ENCODE peak calls at places on chromosomes 5 and 9, in eight cellular contexts. One of them, this sample, is unnamed.
A peak's percentile ranks its signal among the peaks of the same experiment; 100 is the strongest.

GRCh38 chr9:128636024-128636390 is 20.6 kb downstream of the DYNC2I2 start:
- DNase-seq in activated effector memory CD4-positive, alpha-beta T cell treated with Interleukin-2 at 50 U/mL for 16 hours: no peak
- DNase-seq in tibial artery: peak; percentile 78
- DNase-seq in lower lobe of right lung: peak; percentile 88
- DNase-seq in GM23248: peak; percentile 34
- DNase-seq in HCT116: no peak
- DNase-seq in OCI-M1: no peak
- DNase-seq in NCI-H1092 treated with DMSO at 0.1 percent for 48 hours: peak; percentile 55
- DNase-seq in this sample: peak; percentile 86

GRCh38 chr5:111863801-111864200 is 106.8 kb upstream of the NREP start:
- DNase-seq in activated effector memory CD4-positive, alpha-beta T cell treated with Interleukin-2 at 50 U/mL for 16 hours: no peak
- DNase-seq in tibial artery: no peak
- DNase-seq in lower lobe of right lung: no peak
- DNase-seq in GM23248: peak; percentile 51
- DNase-seq in HCT116: no peak
- DNase-seq in OCI-M1: no peak
- DNase-seq in NCI-H1092 treated with DMSO at 0.1 percent for 48 hours: no peak
- DNase-seq in this sample: no peak

GRCh38 chr5:151912360-151912759 is 12.3 kb downstream of the GLRA1 start:
- DNase-seq in activated effector memory CD4-positive, alpha-beta T cell treated with Interleukin-2 at 50 U/mL for 16 hours: no peak
- DNase-seq in tibial artery: no peak
- DNase-seq in lower lobe of right lung: no peak
- DNase-seq in GM23248: no peak
- DNase-seq in HCT116: no peak
- DNase-seq in OCI-M1: no peak
- DNase-seq in NCI-H1092 treated with DMSO at 0.1 percent for 48 hours: no peak
- DNase-seq in this sample: no peak

GRCh38 chr5:167906209-167906853 is 385.1 kb upstream of the WWC1 start:
- DNase-seq in activated effector memory CD4-positive, alpha-beta T cell treated with Interleukin-2 at 50 U/mL for 16 hours: no peak
- DNase-seq in tibial artery: no peak
- DNase-seq in lower lobe of right lung: no peak
- DNase-seq in GM23248: no peak
- DNase-seq in HCT116: no peak
- DNase-seq in OCI-M1: no peak
- DNase-seq in NCI-H1092 treated with DMSO at 0.1 percent for 48 hours: no peak
- DNase-seq in this sample: no peak

GRCh38 chr9:82553654-82554366 is 509.1 kb downstream of the RASEF start:
- DNase-seq in activated effector memory CD4-positive, alpha-beta T cell treated with Interleukin-2 at 50 U/mL for 16 hours: no peak
- DNase-seq in tibial artery: no peak
- DNase-seq in lower lobe of right lung: no peak
- DNase-seq in GM23248: peak; percentile 23
- DNase-seq in HCT116: no peak
- DNase-seq in OCI-M1: no peak
- DNase-seq in NCI-H1092 treated with DMSO at 0.1 percent for 48 hours: no peak
- DNase-seq in this sample: no peak

GRCh38 chr5:142769251-142769792 is 855 bp upstream of the ARHGAP26 start:
- DNase-seq in activated effector memory CD4-positive, alpha-beta T cell treated with Interleukin-2 at 50 U/mL for 16 hours: no peak
- DNase-seq in tibial artery: no peak
- DNase-seq in lower lobe of right lung: no peak
- DNase-seq in GM23248: peak; percentile 58
- DNase-seq in HCT116: no peak
- DNase-seq in OCI-M1: peak; percentile 46
- DNase-seq in NCI-H1092 treated with DMSO at 0.1 percent for 48 hours: no peak
- DNase-seq in this sample: peak; percentile 37

GRCh38 chr5:170737591-170737990 is 45.9 kb upstream of the GABRP start:
- DNase-seq in activated effector memory CD4-positive, alpha-beta T cell treated with Interleukin-2 at 50 U/mL for 16 hours: no peak
- DNase-seq in tibial artery: no peak
- DNase-seq in lower lobe of right lung: no peak
- DNase-seq in GM23248: no peak
- DNase-seq in HCT116: no peak
- DNase-seq in OCI-M1: no peak
- DNase-seq in NCI-H1092 treated with DMSO at 0.1 percent for 48 hours: no peak
- DNase-seq in this sample: no peak

GRCh38 chr5:132408965-132409364 is 39.5 kb downstream of the SLC22A5 start:
- DNase-seq in activated effector memory CD4-positive, alpha-beta T cell treated with Interleukin-2 at 50 U/mL for 16 hours: no peak
- DNase-seq in tibial artery: no peak
- DNase-seq in lower lobe of right lung: no peak
- DNase-seq in GM23248: no peak
- DNase-seq in HCT116: no peak
- DNase-seq in OCI-M1: no peak
- DNase-seq in NCI-H1092 treated with DMSO at 0.1 percent for 48 hours: no peak
- DNase-seq in this sample: no peak

GRCh38 chr9:77486463-77486862 is 161.7 kb downstream of the GNA14 start:
- DNase-seq in activated effector memory CD4-positive, alpha-beta T cell treated with Interleukin-2 at 50 U/mL for 16 hours: no peak
- DNase-seq in tibial artery: no peak
- DNase-seq in lower lobe of right lung: no peak
- DNase-seq in GM23248: no peak
- DNase-seq in HCT116: no peak
- DNase-seq in OCI-M1: no peak
- DNase-seq in NCI-H1092 treated with DMSO at 0.1 percent for 48 hours: no peak
- DNase-seq in this sample: no peak

GRCh38 chr5:149887622-149888183 is 56.9 kb downstream of the PDE6A start:
- DNase-seq in activated effector memory CD4-positive, alpha-beta T cell treated with Interleukin-2 at 50 U/mL for 16 hours: no peak
- DNase-seq in tibial artery: no peak
- DNase-seq in lower lobe of right lung: no peak
- DNase-seq in GM23248: peak; percentile 39
- DNase-seq in HCT116: peak; percentile 12
- DNase-seq in OCI-M1: peak; percentile 94
- DNase-seq in NCI-H1092 treated with DMSO at 0.1 percent for 48 hours: no peak
- DNase-seq in this sample: peak; percentile 68

GRCh38 chr9:133656211-133657119 is 20.3 kb downstream of the DBH start:
- DNase-seq in activated effector memory CD4-positive, alpha-beta T cell treated with Interleukin-2 at 50 U/mL for 16 hours: peak; percentile 41
- DNase-seq in tibial artery: no peak
- DNase-seq in lower lobe of right lung: no peak
- DNase-seq in GM23248: no peak
- DNase-seq in HCT116: no peak
- DNase-seq in OCI-M1: no peak
- DNase-seq in NCI-H1092 treated with DMSO at 0.1 percent for 48 hours: peak; percentile 54
- DNase-seq in this sample: no peak

This sample was measured in PC-9.